ENCODE peak calls at places on chromosomes 12 and 14, in four cellular contexts. Q is IMR-90, H is H1, D is mesendoderm. G is an unnamed sample.

GRCh38 chr12:82964446-82964845 is 277.7 kb downstream of the TMTC2 start:
- DNase-seq in H (no peak), D (no peak), Q (no peak), G (no peak)

GRCh38 chr12:122368361-122369073 is 54.0 kb downstream of the CLIP1 start:
- DNase-seq in D (peak), Q (peak), H (no peak), G (no peak)

GRCh38 chr12:23335593-23335992 is 613.9 kb downstream of the SOX5 start:
- DNase-seq in D (no peak), H (no peak), Q (no peak), G (no peak)

GRCh38 chr12:55847033-55847432 is 4.3 kb upstream of the MMP19 start:
- DNase-seq in Q (peak), D (no peak), H (no peak), G (no peak)

GRCh38 chr12:125443316-125443715 is 378.1 kb downstream of the AACS start:
- DNase-seq in Q (no peak), H (no peak), D (no peak), G (no peak)

GRCh38 chr12:25623816-25624215 is 70.7 kb upstream of the LMNTD1 start:
- DNase-seq in H (no peak), D (no peak), Q (no peak), G (no peak)

GRCh38 chr14:103031566-103031911 is 25.8 kb downstream of the CDC42BPB start:
- DNase-seq in D (no peak), Q (no peak), H (no peak), G (no peak)

GRCh38 chr12:131902332-131903241 is 8.2 kb downstream of the ULK1 start:
- DNase-seq in Q (no peak), H (no peak), D (no peak), G (no peak)

GRCh38 chr14:62988967-62989366 is 56.3 kb downstream of the KCNH5 start:
- DNase-seq in H (no peak), D (no peak), Q (peak), G (no peak)

GRCh38 chr12:18651525-18651924 is 86.3 kb downstream of the PLCZ1 start:
- DNase-seq in Q (no peak), H (no peak), D (no peak), G (no peak)

GRCh38 chr12:38850463-38850862 is 54.9 kb downstream of the CPNE8 start:
- DNase-seq in Q (no peak), D (no peak), H (no peak), G (no peak)

GRCh38 chr12:59937148-59937547 is 341.3 kb downstream of the SLC16A7 start:
- DNase-seq in Q (no peak), D (peak), H (no peak), G (no peak)

GRCh38 chr12:59944177-59944576 is 348.3 kb downstream of the SLC16A7 start:
- DNase-seq in H (no peak), Q (no peak), D (no peak), G (no peak)

GRCh38 chr12:59938190-59938962 is 342.5 kb downstream of the SLC16A7 start:
- DNase-seq in Q (no peak), H (no peak), D (peak), G (no peak)

GRCh38 chr12:59936546-59936945 is 340.7 kb downstream of the SLC16A7 start:
- DNase-seq in Q (no peak), D (no peak), H (no peak), G (no peak)

GRCh38 chr12:59940676-59941342 is 345.0 kb downstream of the SLC16A7 start:
- DNase-seq in Q (no peak), H (no peak), D (peak), G (no peak)
- H2BK120ac ChIP-seq in Q (no peak), H (no peak), D (no peak), G (no peak)

GRCh38 chr12:13230500-13230899 is 34.0 kb downstream of the EMP1 start:
- DNase-seq in Q (no peak), D (no peak), H (no peak), G (no peak)

GRCh38 chr12:13238204-13238603 is 41.7 kb downstream of the EMP1 start:
- DNase-seq in Q (no peak), H (no peak), D (no peak), G (no peak)

GRCh38 chr12:13229504-13229903 is 33.0 kb downstream of the EMP1 start:
- DNase-seq in H (no peak), D (peak), Q (no peak), G (no peak)

GRCh38 chr12:13228579-13228978 is 32.1 kb downstream of the EMP1 start:
- DNase-seq in D (no peak), Q (no peak), H (no peak), G (no peak)

DNA sequence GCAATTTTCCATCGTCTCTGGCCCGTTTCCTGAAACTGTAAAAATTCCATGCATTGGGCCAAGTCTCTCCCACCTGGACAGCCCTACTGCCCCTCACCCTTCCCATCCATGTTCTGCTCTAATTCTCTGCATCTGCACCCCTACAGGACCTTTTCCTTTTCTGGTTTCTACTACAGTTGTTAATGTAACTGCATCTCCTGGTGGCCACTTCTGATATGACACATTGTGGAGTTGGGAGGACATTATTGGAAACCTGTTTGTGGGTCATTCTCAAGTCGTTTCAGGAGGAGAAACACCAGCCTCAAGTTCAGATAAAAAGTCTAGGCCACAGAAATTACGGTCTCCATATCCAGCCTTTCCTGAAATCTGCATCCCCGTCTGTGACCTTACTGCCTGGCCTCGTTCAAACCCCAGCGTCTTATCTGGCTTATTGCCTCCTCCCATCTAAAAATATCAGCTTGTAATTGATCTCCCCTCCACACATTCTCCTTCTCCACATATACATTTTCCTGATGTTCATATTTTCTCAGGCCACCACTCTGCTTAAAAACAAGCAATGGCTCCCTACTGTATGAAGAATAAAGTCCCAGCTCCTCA is 37.6 kb downstream of the EMP1 start:
- DNase-seq in H (peak), D (peak), Q (peak), G (peak)
- H4K5ac ChIP-seq in H (no peak), D (no peak), Q (no peak), G (no peak)

GRCh38 chr12:6370994-6371754 is 4.2 kb downstream of the SCNN1A start:
- DNase-seq in D (peak), H (peak), Q (peak), G (peak)
- H2BK120ac ChIP-seq in D (peak), H (no peak), Q (peak), G (no peak)

DNA sequence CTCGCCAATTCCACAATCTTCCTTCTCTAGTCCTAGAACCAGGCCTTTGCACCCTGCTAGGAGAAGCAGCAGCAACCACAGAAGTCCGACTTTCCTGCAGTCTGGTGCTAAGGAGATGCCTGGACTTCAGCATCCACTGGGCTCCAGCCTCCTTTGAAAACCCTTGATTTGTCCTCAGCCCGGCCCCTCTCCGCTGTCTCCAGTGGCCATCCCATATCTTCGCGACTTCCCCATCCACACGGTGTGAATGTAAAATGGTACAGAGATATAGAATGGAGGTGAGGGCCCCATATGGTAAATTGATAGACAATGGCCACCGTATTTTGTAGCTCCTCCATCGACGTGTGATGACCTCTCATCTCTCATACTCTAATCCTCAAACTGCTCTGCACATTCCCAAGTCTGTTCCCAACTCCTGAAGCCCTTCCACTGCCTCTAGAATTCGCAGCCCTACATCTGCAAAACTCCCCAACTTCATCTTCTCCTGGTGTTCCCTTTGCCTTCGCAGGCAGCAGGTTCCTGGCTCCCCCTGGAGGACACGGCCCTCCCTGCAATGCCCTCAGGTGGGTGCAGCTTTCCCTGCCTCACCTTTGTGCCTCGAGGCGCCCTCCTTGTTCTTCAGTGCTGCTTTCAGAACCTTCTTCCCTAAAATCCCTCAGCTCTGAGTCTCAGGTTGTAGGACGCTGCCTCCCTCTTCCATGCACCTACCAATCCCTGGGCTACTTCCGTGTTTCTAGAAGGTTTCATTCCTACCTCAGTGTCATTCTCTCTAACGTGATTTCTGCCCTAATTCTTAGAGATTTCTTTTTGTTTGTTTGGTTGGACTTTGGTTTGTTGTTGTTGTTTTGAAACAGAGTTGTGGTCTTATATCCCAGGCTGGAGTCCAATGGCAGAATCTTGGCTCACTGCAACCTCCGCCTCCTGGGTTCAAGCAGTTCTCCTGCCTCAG is 36.7 kb downstream of the TMBIM6 start:
- DNase-seq in H (peak), Q (peak), D (peak), G (peak)
- H4K5ac ChIP-seq in H (no peak), Q (no peak), D (no peak), G (no peak)

DNA sequence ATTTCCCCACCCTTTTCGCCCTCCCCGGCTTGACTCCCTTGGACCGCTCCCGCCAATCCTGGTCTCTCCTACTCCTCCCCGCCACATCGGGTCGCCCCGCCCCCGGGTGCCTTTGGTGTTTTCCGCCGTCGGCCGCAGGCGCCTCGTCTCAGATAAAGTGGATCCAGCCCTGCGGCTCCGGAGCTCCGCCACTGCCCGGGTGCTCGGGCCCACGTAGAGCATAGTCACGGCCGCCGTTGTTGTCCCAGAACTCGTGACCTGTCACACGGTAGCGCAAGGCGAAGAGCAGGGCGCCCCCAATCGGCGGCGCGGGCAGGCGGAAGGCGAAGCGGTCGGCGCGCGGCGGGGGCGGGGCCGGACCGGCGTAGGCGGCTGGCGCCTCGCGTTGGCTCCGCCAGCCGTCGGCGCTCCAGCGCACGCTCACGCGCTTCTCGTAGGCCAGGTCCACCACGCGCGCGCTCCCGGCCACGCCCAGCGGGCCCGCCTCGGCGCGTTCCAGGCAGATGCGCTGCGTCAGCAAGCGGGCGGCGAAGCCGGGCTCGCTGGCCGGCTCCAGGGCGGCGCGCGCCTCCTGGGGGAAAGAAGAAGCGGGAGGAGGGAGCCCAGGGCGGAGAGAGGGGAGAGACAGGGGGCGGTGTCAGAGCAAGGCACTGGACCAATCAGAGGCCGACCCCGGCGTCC is 1.2 kb downstream of the PPP1R3E start:
- DNase-seq in D (peak), H (peak), Q (peak), G (peak)
- H2BK120ac ChIP-seq in D (no peak), H (no peak), Q (peak), G (no peak)

GRCh38 chr12:29796823-29797263 is 13.1 kb upstream of the TMTC1 start:
- DNase-seq in H (no peak), Q (peak), D (peak), G (no peak)

GRCh38 chr12:29794869-29795268 is 11.1 kb upstream of the TMTC1 start:
- DNase-seq in Q (no peak), H (no peak), D (no peak), G (no peak)

GRCh38 chr12:29792853-29793252 is 9.1 kb upstream of the TMTC1 start:
- DNase-seq in D (no peak), Q (no peak), H (no peak), G (no peak)

GRCh38 chr12:29797565-29798360 is 14.0 kb upstream of the TMTC1 start:
- DNase-seq in Q (no peak), D (no peak), H (no peak), G (no peak)

DNA sequence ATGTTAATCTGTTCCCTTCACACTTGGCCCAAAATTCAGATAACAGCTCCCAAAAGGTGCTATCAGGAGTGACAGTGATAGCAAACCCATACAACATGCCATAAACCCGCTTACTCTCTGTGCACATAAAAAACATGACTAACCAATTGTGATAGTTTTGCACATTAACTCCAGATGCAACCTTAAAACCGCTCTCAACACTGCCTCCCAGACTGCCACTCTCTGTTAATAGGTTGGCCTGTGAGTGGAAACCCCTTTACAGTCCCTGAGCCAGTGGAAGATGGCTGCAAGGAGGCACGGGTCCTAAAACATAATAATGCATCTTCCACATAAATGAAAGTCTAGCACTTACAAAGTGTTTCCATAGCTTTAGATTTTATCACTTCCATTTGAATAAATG is 12.0 kb upstream of the TMTC1 start:
- DNase-seq in Q (no peak), H (no peak), D (peak), G (no peak)
- H4K5ac ChIP-seq in Q (no peak), H (no peak), D (no peak), G (no peak)

DNA sequence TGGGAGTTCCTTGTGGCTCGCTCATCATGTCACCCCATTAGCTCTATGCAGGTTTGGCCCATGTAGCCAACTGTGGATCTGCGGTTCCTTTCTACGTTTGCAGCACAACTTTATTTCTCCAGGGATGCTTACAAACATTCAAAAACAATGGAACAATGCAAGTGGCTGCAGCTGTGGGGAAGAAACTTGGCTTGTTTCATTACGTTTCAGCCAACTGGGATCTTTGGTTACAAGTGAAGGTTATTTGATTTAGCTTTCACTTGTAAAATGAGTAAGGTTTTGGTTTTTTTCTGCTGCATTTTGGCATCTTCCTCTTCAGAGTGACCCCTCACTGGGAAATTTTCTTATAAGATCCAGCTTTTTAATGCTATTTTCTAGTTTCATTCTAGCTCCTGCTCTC is 105.9 kb downstream of the PLXNC1 start:
- DNase-seq in H (no peak), Q (no peak), D (no peak), G (no peak)
- H2BK120ac ChIP-seq in H (no peak), Q (no peak), D (no peak), G (no peak)

DNA sequence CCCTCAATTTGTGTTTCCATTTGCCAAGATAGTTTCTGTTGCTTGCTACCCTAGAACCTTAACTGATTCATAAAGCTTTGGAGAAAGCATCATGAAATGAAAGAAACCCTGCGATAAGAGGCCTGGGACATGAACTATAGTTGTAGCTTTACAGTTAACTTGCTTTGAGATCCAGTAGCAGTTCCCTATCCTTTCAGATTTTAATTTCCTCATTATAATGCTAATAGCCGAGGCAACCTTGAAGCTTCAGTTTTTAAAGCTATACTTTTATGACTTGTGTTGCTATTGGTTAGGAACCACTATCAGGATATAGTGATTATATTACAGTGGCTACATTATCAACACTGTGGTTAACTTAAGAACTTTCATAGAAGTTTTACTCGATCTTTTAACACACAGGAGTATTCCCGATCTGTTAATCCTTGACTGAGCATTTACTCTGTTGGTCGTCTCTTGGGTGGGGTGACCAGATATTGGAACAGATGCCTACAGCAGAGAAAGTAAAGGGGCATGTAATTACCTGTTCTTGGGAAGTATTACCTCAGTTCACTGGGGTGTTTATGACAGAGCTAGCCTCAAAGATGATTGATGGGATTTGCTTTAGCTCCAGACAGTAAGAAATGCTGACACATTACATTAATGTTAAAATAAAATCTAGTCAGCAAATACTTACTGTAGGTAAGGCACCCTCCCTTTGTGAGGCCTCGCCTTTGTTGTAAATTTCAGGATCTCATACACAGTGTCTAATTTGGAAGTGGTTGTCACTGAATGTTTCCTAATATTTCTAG is 86.2 kb upstream of the CSRP2 start:
- DNase-seq in D (no peak), Q (no peak), H (no peak), G (no peak)
- H4K5ac ChIP-seq in D (no peak), Q (no peak), H (no peak), G (no peak)

GRCh38 chr14:72662213-72662612 is 231.7 kb downstream of the DPF3 start:
- DNase-seq in H (no peak), Q (no peak), D (no peak), G (no peak)

GRCh38 chr14:72664651-72665050 is 229.2 kb downstream of the DPF3 start:
- DNase-seq in D (no peak), H (no peak), Q (no peak), G (no peak)

GRCh38 chr14:72663076-72663487 is 230.8 kb downstream of the DPF3 start:
- DNase-seq in Q (peak), D (no peak), H (no peak), G (no peak)

GRCh38 chr14:72665259-72665658 is 228.6 kb downstream of the DPF3 start:
- DNase-seq in H (no peak), Q (peak), D (no peak), G (no peak)

DNA sequence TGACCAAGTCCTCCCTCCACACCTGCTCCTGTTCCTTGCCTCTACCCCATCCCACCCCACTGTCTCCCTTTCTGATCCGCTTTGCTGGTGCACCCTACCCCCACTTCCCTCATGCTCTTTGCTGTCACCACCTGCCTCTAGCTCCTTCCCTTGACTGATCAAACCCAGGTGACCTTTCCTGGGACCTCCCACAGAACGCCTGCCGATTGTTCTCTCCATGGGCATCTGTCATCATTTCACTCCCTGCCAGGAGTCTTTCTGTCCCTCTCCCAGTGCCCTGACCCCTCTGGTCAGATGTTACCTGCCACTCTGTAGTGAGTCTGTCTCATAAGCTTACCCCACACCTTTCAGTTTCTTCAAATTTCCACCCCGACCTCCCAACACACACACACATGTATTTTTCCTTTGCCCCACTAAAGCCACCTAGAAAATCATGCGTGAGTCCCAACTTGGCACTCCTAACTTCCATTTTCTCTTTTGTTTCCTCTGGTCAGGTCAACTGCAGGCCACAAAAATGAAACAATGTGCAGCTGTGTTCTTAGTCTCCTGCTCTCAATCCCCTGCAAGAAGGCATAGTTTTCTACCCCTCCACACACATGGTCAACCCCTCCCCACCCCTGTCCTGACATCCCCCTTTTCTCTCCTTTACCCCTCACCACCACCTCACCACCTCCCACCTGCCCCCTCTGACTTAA is 229.8 kb downstream of the DPF3 start:
- DNase-seq in Q (no peak), D (no peak), H (no peak), G (no peak)
- H2BK120ac ChIP-seq in Q (peak), D (no peak), H (no peak), G (no peak)